ENCODE peak calls at places on chromosomes 1 and 21, in seven cellular contexts. H, P, F, R, O, A and B are unnamed samples. For H3K36me3, the result is how much of the 10 kb centered on the place peaks cover.

GRCh38 chr1:228935855-228936727 is 200.8 kb downstream of the RHOU start:
- DNase-seq in H (no peak), P (no peak), F (no peak), R (no peak), O (no peak), A (no peak), B (no peak)

GRCh38 chr1:11058595-11059165 is 1.1 kb downstream of the SRM start:
- DNase-seq in H (no peak), P (no peak), F (no peak), R (peak), O (no peak), A (no peak), B (no peak)

GRCh38 chr1:227738820-227739219 is 3.6 kb downstream of the SNAP47 start:
- DNase-seq in H (no peak), P (no peak), F (no peak), R (no peak), O (no peak), A (no peak), B (no peak)

GRCh38 chr21:44920694-44921604 is at the start of gene ITGB2:
- DNase-seq in H (no peak), P (no peak), F (no peak), R (peak), O (no peak), A (no peak), B (no peak)

GRCh38 chr1:161131721-161132409 is 602 bp downstream of the DEDD start:
- DNase-seq in H (no peak), P (peak), F (no peak), R (no peak), O (no peak), A (peak), B (no peak)

GRCh38 chr1:43519287-43519686 is 11.4 kb upstream of the PTPRF start:
- DNase-seq in H (no peak), P (no peak), F (no peak), R (no peak), O (peak), A (no peak), B (no peak)

GRCh38 chr1:41740058-41740457 is 178.7 kb downstream of the HIVEP3 start:
- DNase-seq in H (no peak), P (no peak), F (no peak), R (no peak), O (no peak), A (no peak), B (no peak)

GRCh38 chr1:8389962-8390535 is 72.1 kb downstream of the SLC45A1 start:
- DNase-seq in H (no peak), P (no peak), F (no peak), R (no peak), O (no peak), A (no peak), B (no peak)

GRCh38 chr1:171739646-171740045 is 2.2 kb downstream of the VAMP4 start:
- DNase-seq in H (no peak), P (peak), F (no peak), R (no peak), O (no peak), A (no peak), B (no peak)

GRCh38 chr1:53956308-53957168 is 10.4 kb downstream of the LRRC42 start:
- DNase-seq in H (no peak), P (no peak), F (no peak), R (no peak), O (no peak), A (no peak), B (no peak)

GRCh38 chr1:76379506-76379905 is 305.0 kb downstream of the ST6GALNAC3 start:
- DNase-seq in H (no peak), P (no peak), F (no peak), R (no peak), O (no peak), A (no peak), B (no peak)

GRCh38 chr1:219902951-219903350 is 25.4 kb downstream of the SLC30A10 start:
- DNase-seq in H (no peak), P (no peak), F (no peak), R (no peak), O (no peak), A (no peak), B (no peak)

GRCh38 chr1:227913969-227914791 is 33.6 kb downstream of the WNT9A start:
- DNase-seq in H (no peak), P (no peak), F (no peak), R (no peak), O (no peak), A (no peak), B (no peak)

GRCh38 chr1:211938473-211939080 is 96.8 kb downstream of the INTS7 start:
- DNase-seq in H (no peak), P (no peak), F (no peak), R (no peak), O (no peak), A (no peak), B (no peak)

GRCh38 chr21:38082936-38083335 is 166.7 kb upstream of the KCNJ6 start:
- DNase-seq in H (peak), P (no peak), F (no peak), R (no peak), O (no peak), A (no peak), B (no peak)

GRCh38 chr1:38605091-38605490 is 254.5 kb downstream of the RRAGC start:
- DNase-seq in H (no peak), P (no peak), F (no peak), R (no peak), O (no peak), A (no peak), B (no peak)
- TF ChIP-seq POLR2AphosphoS5 in H (no peak), P (no peak), F (no peak), R (no peak), O (no peak), A (no peak), B (no peak)

GRCh38 chr1:77955709-77956108 is 23.2 kb downstream of the FUBP1 start:
- DNase-seq in H (no peak), P (no peak), F (no peak), R (no peak), O (no peak), A (no peak), B (no peak)
- H3K36me3 ChIP-seq in H (half or more), P (under half), F (under half), R (half or more), O (half or more), A (half or more), B (half or more)

GRCh38 chr1:221442056-221442455 is 299.8 kb downstream of the DUSP10 start:
- DNase-seq in H (no peak), P (no peak), F (no peak), R (no peak), O (no peak), A (no peak), B (no peak)
- TF ChIP-seq POLR2AphosphoS5 in H (no peak), P (no peak), F (no peak), R (no peak), O (no peak), A (no peak), B (no peak)

DNA sequence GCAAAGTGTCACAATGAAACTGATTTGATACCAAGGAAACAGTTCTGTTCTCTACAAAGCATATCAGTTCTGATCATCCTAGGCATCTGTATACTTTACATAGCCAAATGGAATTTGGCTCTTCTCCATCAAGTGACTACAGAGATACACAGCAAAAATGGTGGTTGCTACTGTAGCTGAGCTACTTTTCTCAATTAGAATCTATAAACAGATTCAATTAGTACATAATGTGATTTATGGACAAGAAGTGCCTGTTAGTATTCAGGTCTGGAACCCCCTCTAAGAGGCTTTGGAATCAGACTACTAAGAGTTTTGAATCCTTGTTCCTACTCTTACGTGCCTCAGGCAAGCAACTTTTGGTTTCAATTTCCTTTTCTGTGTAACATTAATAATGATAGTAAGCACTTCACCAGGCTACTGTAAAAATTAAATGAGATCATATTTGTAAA is 25.5 kb downstream of the C21orf91 start:
- DNase-seq in H (no peak), P (peak), F (no peak), R (no peak), O (no peak), A (no peak), B (peak)
- H3K36me3 ChIP-seq in H (under half), P (under half), F (under half), R (under half), O (under half), A (half or more), B (under half)